ENCODE peak calls at places on chromosomes 7 and 10, in five cellular contexts. One of them, this sample, is unnamed.

GRCh38 chr7:33832326-33832725 is 73.0 kb upstream of the BMPER start:
- DNase-seq in HepG2: no peak
- DNase-seq in MM.1S: no peak
- DNase-seq in AG04450: no peak
- DNase-seq in CD8-positive, alpha-beta memory T cell: no peak
- DNase-seq in this sample: no peak

GRCh38 chr7:18087031-18087686 is 59.5 kb upstream of the PRPS1L1 start:
- DNase-seq in AG04450: no peak
- DNase-seq in CD8-positive, alpha-beta memory T cell: no peak
- DNase-seq in MM.1S: no peak
- DNase-seq in HepG2: no peak
- DNase-seq in this sample: no peak

GRCh38 chr7:110987130-110987693 is 103.7 kb upstream of the LRRN3 start:
- DNase-seq in CD8-positive, alpha-beta memory T cell: no peak
- DNase-seq in HepG2: no peak
- DNase-seq in MM.1S: no peak
- DNase-seq in AG04450: no peak
- DNase-seq in this sample: no peak

GRCh38 chr10:112045885-112046284 is 137.7 kb downstream of the GPAM start:
- DNase-seq in AG04450: no peak
- DNase-seq in MM.1S: no peak
- DNase-seq in CD8-positive, alpha-beta memory T cell: no peak
- DNase-seq in HepG2: no peak
- DNase-seq in this sample: no peak

GRCh38 chr10:5413012-5413938 is 918 bp downstream of the NET1 start:
- DNase-seq in MM.1S: no peak
- DNase-seq in CD8-positive, alpha-beta memory T cell: no peak
- DNase-seq in AG04450: no peak
- DNase-seq in HepG2: peak
- DNase-seq in this sample: peak

GRCh38 chr10:31171402-31172120 is 139.9 kb upstream of the ZNF438 start:
- DNase-seq in AG04450: no peak
- DNase-seq in HepG2: no peak
- DNase-seq in CD8-positive, alpha-beta memory T cell: no peak
- DNase-seq in MM.1S: no peak
- DNase-seq in this sample: no peak

GRCh38 chr7:75937958-75938786 is 23.2 kb downstream of the POR start:
- DNase-seq in CD8-positive, alpha-beta memory T cell: no peak
- DNase-seq in AG04450: peak
- DNase-seq in MM.1S: no peak
- DNase-seq in HepG2: no peak
- DNase-seq in this sample: no peak

GRCh38 chr7:80821781-80822180 is 97.1 kb downstream of the SEMA3C start:
- DNase-seq in AG04450: no peak
- DNase-seq in CD8-positive, alpha-beta memory T cell: no peak
- DNase-seq in HepG2: peak
- DNase-seq in MM.1S: no peak
- DNase-seq in this sample: no peak

GRCh38 chr10:76577455-76577854 is 1060.2 kb downstream of the KCNMA1 start:
- DNase-seq in MM.1S: no peak
- DNase-seq in AG04450: no peak
- DNase-seq in CD8-positive, alpha-beta memory T cell: no peak
- DNase-seq in HepG2: no peak
- DNase-seq in this sample: no peak

GRCh38 chr10:127977368-127978009 is 70.6 kb downstream of the PTPRE start:
- DNase-seq in CD8-positive, alpha-beta memory T cell: no peak
- DNase-seq in AG04450: no peak
- DNase-seq in HepG2: no peak
- DNase-seq in MM.1S: no peak
- DNase-seq in this sample: no peak

DNA sequence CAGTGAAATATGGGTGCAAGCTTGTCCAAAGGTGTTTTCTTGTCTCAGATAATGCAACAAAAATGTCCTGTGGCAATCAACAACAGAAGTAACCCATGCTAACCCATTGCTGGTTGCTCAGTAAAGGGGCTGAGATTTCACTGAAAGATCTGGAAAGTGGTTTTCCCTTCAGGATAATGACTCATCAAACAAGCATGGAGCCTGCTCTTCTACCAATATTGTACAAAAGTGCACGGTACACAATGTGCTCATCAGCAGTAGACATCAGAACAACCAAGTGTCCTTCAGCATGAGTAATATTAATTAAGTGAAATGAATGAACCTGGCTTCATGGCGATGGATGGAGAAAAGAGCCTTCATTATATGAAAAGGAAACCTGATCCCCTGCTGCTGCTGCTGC is 287.1 kb upstream of the NEBL start:
- DNase-seq in MM.1S: no peak
- DNase-seq in HepG2: no peak
- DNase-seq in AG04450: no peak
- DNase-seq in CD8-positive, alpha-beta memory T cell: no peak
- DNase-seq in this sample: no peak
- H3K27ac ChIP-seq in MM.1S: no peak
- H3K27ac ChIP-seq in HepG2: no peak
- H3K27ac ChIP-seq in AG04450: no peak
- H3K27ac ChIP-seq in CD8-positive, alpha-beta memory T cell: no peak
- H3K27ac ChIP-seq in this sample: no peak

DNA sequence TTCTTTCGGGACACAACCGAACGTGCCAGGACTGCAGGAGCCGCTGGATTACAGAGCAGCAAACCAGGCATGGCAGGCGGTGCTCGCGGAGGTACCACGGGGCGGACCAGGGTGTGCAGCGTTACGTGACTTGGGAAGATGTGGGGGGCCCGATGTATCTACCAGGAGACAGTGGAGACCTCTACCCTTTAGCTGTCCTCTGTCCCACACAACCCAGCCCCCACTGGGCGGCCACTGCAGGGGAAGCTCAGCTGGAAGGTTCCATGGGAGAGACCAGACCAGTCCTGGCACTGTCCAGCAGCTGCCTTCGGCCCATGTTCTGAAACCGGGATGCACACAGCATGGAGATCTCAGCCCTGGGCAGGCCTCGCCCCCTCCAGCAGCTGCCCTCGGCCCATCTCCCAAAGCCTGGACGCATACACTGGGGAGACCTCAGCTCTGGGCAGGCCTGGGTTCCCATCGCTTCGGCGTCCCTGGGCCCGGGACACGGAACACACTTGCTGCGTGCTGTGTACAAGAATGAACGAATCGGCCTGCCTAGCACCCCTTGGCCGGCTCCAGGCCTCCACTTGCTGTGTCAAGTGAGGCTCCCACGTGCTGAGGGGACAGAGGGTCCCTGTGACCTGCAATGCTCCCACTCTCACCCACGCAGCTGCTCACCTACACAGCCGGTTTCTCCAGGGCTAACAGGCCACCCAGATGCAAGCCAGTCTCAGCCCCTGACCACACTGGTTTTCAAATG is 177.4 kb downstream of the ELFN1 start:
- DNase-seq in AG04450: no peak
- DNase-seq in CD8-positive, alpha-beta memory T cell: no peak
- DNase-seq in HepG2: no peak
- DNase-seq in MM.1S: no peak
- DNase-seq in this sample: no peak
- H3K27ac ChIP-seq in AG04450: no peak
- H3K27ac ChIP-seq in CD8-positive, alpha-beta memory T cell: no peak
- H3K27ac ChIP-seq in HepG2: no peak
- H3K27ac ChIP-seq in MM.1S: no peak
- H3K27ac ChIP-seq in this sample: no peak

GRCh38 chr7:112907658-112908057 is 117.5 kb upstream of the TMEM168 start:
- DNase-seq in HepG2: no peak
- DNase-seq in AG04450: no peak
- DNase-seq in CD8-positive, alpha-beta memory T cell: no peak
- DNase-seq in MM.1S: no peak
- DNase-seq in this sample: no peak

GRCh38 chr7:112905413-112905812 is 115.2 kb upstream of the TMEM168 start:
- DNase-seq in CD8-positive, alpha-beta memory T cell: no peak
- DNase-seq in AG04450: no peak
- DNase-seq in MM.1S: no peak
- DNase-seq in HepG2: no peak
- DNase-seq in this sample: no peak

GRCh38 chr7:112908106-112908505 is 117.9 kb upstream of the TMEM168 start:
- DNase-seq in HepG2: no peak
- DNase-seq in MM.1S: no peak
- DNase-seq in CD8-positive, alpha-beta memory T cell: no peak
- DNase-seq in AG04450: no peak
- DNase-seq in this sample: no peak

DNA sequence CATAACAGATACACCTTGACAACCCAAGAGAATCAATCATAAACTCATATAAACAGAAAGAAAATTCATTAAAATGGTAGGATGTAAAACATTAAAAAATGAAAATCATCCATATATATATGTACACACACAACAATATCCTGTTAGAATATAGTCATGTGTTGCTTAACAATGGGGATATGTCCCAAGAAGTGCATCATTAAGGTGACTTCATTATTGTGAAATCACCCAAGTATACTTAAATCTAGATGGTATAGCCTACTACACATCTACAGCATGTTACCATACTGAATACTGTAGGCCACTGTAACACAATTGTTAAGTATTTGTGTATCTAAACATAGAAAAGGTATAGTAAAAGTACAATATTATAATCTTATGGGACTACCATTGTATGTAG is 115.8 kb upstream of the TMEM168 start:
- DNase-seq in MM.1S: no peak
- DNase-seq in AG04450: no peak
- DNase-seq in HepG2: no peak
- DNase-seq in CD8-positive, alpha-beta memory T cell: no peak
- DNase-seq in this sample: no peak
- H3K27ac ChIP-seq in MM.1S: no peak
- H3K27ac ChIP-seq in AG04450: no peak
- H3K27ac ChIP-seq in HepG2: no peak
- H3K27ac ChIP-seq in CD8-positive, alpha-beta memory T cell: no peak
- H3K27ac ChIP-seq in this sample: no peak

GRCh38 chr10:95653895-95654294 is 2.6 kb downstream of the ALDH18A1 start:
- DNase-seq in AG04450: no peak
- DNase-seq in MM.1S: no peak
- DNase-seq in CD8-positive, alpha-beta memory T cell: no peak
- DNase-seq in HepG2: no peak
- DNase-seq in this sample: no peak

GRCh38 chr10:95655571-95656290 is 780 bp downstream of the ALDH18A1 start:
- DNase-seq in HepG2: peak
- DNase-seq in AG04450: no peak
- DNase-seq in MM.1S: peak
- DNase-seq in CD8-positive, alpha-beta memory T cell: no peak
- DNase-seq in this sample: peak

GRCh38 chr10:95660283-95660682 is 3.8 kb upstream of the ALDH18A1 start:
- DNase-seq in HepG2: no peak
- DNase-seq in MM.1S: no peak
- DNase-seq in CD8-positive, alpha-beta memory T cell: no peak
- DNase-seq in AG04450: no peak
- DNase-seq in this sample: no peak

GRCh38 chr10:95657250-95657649 is 739 bp upstream of the ALDH18A1 start:
- DNase-seq in HepG2: no peak
- DNase-seq in AG04450: no peak
- DNase-seq in CD8-positive, alpha-beta memory T cell: no peak
- DNase-seq in MM.1S: no peak
- DNase-seq in this sample: no peak

GRCh38 chr10:95656291-95657164 is at the start of gene ALDH18A1:
- DNase-seq in AG04450: peak
- DNase-seq in MM.1S: peak
- DNase-seq in HepG2: peak
- DNase-seq in CD8-positive, alpha-beta memory T cell: peak
- DNase-seq in this sample: peak
- H3K27ac ChIP-seq in AG04450: peak
- H3K27ac ChIP-seq in MM.1S: peak
- H3K27ac ChIP-seq in HepG2: peak
- H3K27ac ChIP-seq in CD8-positive, alpha-beta memory T cell: peak
- H3K27ac ChIP-seq in this sample: peak

GRCh38 chr7:127047521-127047920 is 205.2 kb downstream of the GRM8 start:
- DNase-seq in HepG2: no peak
- DNase-seq in CD8-positive, alpha-beta memory T cell: no peak
- DNase-seq in AG04450: no peak
- DNase-seq in MM.1S: no peak
- DNase-seq in this sample: no peak
- H3K27ac ChIP-seq in HepG2: no peak
- H3K27ac ChIP-seq in CD8-positive, alpha-beta memory T cell: no peak
- H3K27ac ChIP-seq in AG04450: no peak
- H3K27ac ChIP-seq in MM.1S: no peak
- H3K27ac ChIP-seq in this sample: no peak

GRCh38 chr7:132425920-132426319 is 150.3 kb downstream of the PLXNA4 start:
- DNase-seq in HepG2: no peak
- DNase-seq in CD8-positive, alpha-beta memory T cell: no peak
- DNase-seq in AG04450: no peak
- DNase-seq in MM.1S: no peak
- DNase-seq in this sample: no peak
- H3K27ac ChIP-seq in HepG2: no peak
- H3K27ac ChIP-seq in CD8-positive, alpha-beta memory T cell: no peak
- H3K27ac ChIP-seq in AG04450: no peak
- H3K27ac ChIP-seq in MM.1S: no peak
- H3K27ac ChIP-seq in this sample: no peak

DNA sequence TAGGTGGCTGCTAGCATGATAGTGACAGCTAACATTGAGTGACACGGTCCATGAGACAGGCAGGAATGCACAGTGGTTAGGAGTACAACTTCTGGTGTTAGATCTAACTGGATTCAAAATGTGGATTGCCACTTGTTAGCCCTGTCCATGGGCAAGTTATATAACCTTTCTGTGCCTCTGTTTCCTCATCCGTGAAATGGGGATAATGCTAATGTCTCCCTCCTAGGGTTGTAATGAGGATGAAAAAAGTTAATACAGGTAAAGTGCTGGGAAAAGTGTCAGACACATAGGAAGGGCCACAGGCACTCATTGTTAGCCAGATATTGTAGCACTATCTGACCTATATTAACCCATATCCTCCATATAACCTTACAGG is 41.8 kb downstream of the TACR2 start:
- DNase-seq in CD8-positive, alpha-beta memory T cell: no peak
- DNase-seq in AG04450: no peak
- DNase-seq in MM.1S: no peak
- DNase-seq in HepG2: no peak
- DNase-seq in this sample: no peak
- H3K27ac ChIP-seq in CD8-positive, alpha-beta memory T cell: no peak
- H3K27ac ChIP-seq in AG04450: no peak
- H3K27ac ChIP-seq in MM.1S: no peak
- H3K27ac ChIP-seq in HepG2: no peak
- H3K27ac ChIP-seq in this sample: no peak

GRCh38 chr7:26346611-26347200 is 55.0 kb downstream of the SNX10 start:
- DNase-seq in HepG2: no peak
- DNase-seq in CD8-positive, alpha-beta memory T cell: no peak
- DNase-seq in MM.1S: no peak
- DNase-seq in AG04450: no peak
- DNase-seq in this sample: no peak
- H3K27ac ChIP-seq in HepG2: peak
- H3K27ac ChIP-seq in CD8-positive, alpha-beta memory T cell: no peak
- H3K27ac ChIP-seq in MM.1S: no peak
- H3K27ac ChIP-seq in AG04450: no peak
- H3K27ac ChIP-seq in this sample: no peak

GRCh38 chr10:45418859-45419672 is 45.0 kb downstream of the ALOX5 start:
- DNase-seq in AG04450: no peak
- DNase-seq in MM.1S: peak
- DNase-seq in HepG2: peak
- DNase-seq in CD8-positive, alpha-beta memory T cell: peak
- DNase-seq in this sample: peak

GRCh38 chr10:45417746-45418145 is 43.7 kb downstream of the ALOX5 start:
- DNase-seq in CD8-positive, alpha-beta memory T cell: no peak
- DNase-seq in HepG2: no peak
- DNase-seq in MM.1S: no peak
- DNase-seq in AG04450: no peak
- DNase-seq in this sample: no peak

GRCh38 chr10:45416603-45417002 is 42.6 kb downstream of the ALOX5 start:
- DNase-seq in CD8-positive, alpha-beta memory T cell: no peak
- DNase-seq in HepG2: no peak
- DNase-seq in AG04450: no peak
- DNase-seq in MM.1S: no peak
- DNase-seq in this sample: no peak

GRCh38 chr10:45419673-45420020 is 45.6 kb downstream of the ALOX5 start:
- DNase-seq in AG04450: no peak
- DNase-seq in HepG2: no peak
- DNase-seq in MM.1S: no peak
- DNase-seq in CD8-positive, alpha-beta memory T cell: no peak
- DNase-seq in this sample: no peak

GRCh38 chr10:45418417-45418858 is 44.4 kb downstream of the ALOX5 start:
- DNase-seq in CD8-positive, alpha-beta memory T cell: no peak
- DNase-seq in MM.1S: no peak
- DNase-seq in HepG2: no peak
- DNase-seq in AG04450: no peak
- DNase-seq in this sample: no peak
- H3K27ac ChIP-seq in CD8-positive, alpha-beta memory T cell: no peak
- H3K27ac ChIP-seq in MM.1S: peak
- H3K27ac ChIP-seq in HepG2: no peak
- H3K27ac ChIP-seq in AG04450: no peak
- H3K27ac ChIP-seq in this sample: peak